ENCODE peak calls at places on chromosome 21, in six cellular contexts. Q is cardiac muscle cell, R is GM12878, I is lower lobe of right lung, Z is Caco-2, B is AG04450. O is an unnamed sample.

GRCh38 chr21:35156293-35156976 is 107.3 kb upstream of the RUNX1 start:
- DNase-seq in Q (no peak), R (no peak), I (no peak), Z (peak; percentile 36), B (no peak), O (no peak)

GRCh38 chr21:29335720-29336119 is 37.0 kb downstream of the BACH1 start:
- DNase-seq in Q (no peak), R (no peak), I (no peak), Z (no peak), B (no peak), O (no peak)

GRCh38 chr21:38956791-38957571 is 151.3 kb downstream of the ETS2 start:
- DNase-seq in Q (peak; percentile 86), R (no peak), I (peak; percentile 58), Z (peak; percentile 44), B (no peak), O (peak; percentile 35)

GRCh38 chr21:15249285-15249993 is 184.6 kb upstream of the NRIP1 start:
- DNase-seq in Q (no peak), R (no peak), I (no peak), Z (no peak), B (no peak), O (no peak)

GRCh38 chr21:39881661-39882060 is 14.4 kb downstream of the PCP4 start:
- DNase-seq in Q (no peak), R (no peak), I (no peak), Z (no peak), B (no peak), O (no peak)

GRCh38 chr21:17462276-17462981 is 50.4 kb upstream of the CXADR start:
- DNase-seq in Q (no peak), R (no peak), I (no peak), Z (peak; percentile 71), B (no peak), O (no peak)

GRCh38 chr21:10418649-10419048 is 102.7 kb upstream of the TPTE start:
- DNase-seq in Q (no peak), R (no peak), I (no peak), Z (no peak), B (no peak), O (no peak)

GRCh38 chr21:38852278-38852677 is 46.5 kb downstream of the ETS2 start:
- DNase-seq in Q (no peak), R (no peak), I (no peak), Z (no peak), B (no peak), O (no peak)

GRCh38 chr21:20329636-20330035 is 668.6 kb upstream of the NCAM2 start:
- DNase-seq in Q (no peak), R (no peak), I (no peak), Z (no peak), B (no peak), O (no peak)

GRCh38 chr21:36321325-36322082 is 1.5 kb downstream of the MORC3 start:
- DNase-seq in Q (peak; percentile 23), R (no peak), I (no peak), Z (peak; percentile 7), B (no peak), O (no peak)

GRCh38 chr21:46368533-46369285 is 44.8 kb downstream of the PCNT start:
- DNase-seq in Q (no peak), R (peak; percentile 65), I (no peak), Z (no peak), B (no peak), O (no peak)

GRCh38 chr21:35643176-35643575 is 417.1 kb downstream of the SETD4 start:
- DNase-seq in Q (no peak), R (no peak), I (no peak), Z (no peak), B (no peak), O (no peak)

GRCh38 chr21:21213297-21213696 is 215.1 kb downstream of the NCAM2 start:
- DNase-seq in Q (no peak), R (no peak), I (no peak), Z (no peak), B (no peak), O (no peak)

GRCh38 chr21:39384674-39385298 is 35.9 kb upstream of the HMGN1 start:
- DNase-seq in Q (no peak), R (no peak), I (no peak), Z (no peak), B (no peak), O (no peak)

GRCh38 chr21:18832081-18832670 is 428.6 kb upstream of the TMPRSS15 start:
- DNase-seq in Q (no peak), R (no peak), I (no peak), Z (no peak), B (no peak), O (no peak)

GRCh38 chr21:43300496-43301423 is 126.2 kb downstream of the SIK1 start:
- DNase-seq in Q (no peak), R (no peak), I (peak; percentile 38), Z (no peak), B (no peak), O (no peak)

GRCh38 chr21:32457360-32457840 is 44.9 kb downstream of the EVA1C start:
- DNase-seq in Q (peak; percentile 48), R (no peak), I (peak; percentile 63), Z (no peak), B (no peak), O (peak; percentile 35)

GRCh38 chr21:37207441-37208009 is 59.6 kb downstream of the VPS26C start:
- DNase-seq in Q (peak; percentile 46), R (peak; percentile 82), I (no peak), Z (no peak), B (no peak), O (no peak)

GRCh38 chr21:17466166-17466565 is 46.7 kb upstream of the CXADR start:
- DNase-seq in Q (no peak), R (no peak), I (no peak), Z (no peak), B (no peak), O (no peak)

GRCh38 chr21:35195232-35195631 is 146.1 kb upstream of the RUNX1 start:
- DNase-seq in Q (no peak), R (no peak), I (no peak), Z (no peak), B (no peak), O (no peak)

DNA sequence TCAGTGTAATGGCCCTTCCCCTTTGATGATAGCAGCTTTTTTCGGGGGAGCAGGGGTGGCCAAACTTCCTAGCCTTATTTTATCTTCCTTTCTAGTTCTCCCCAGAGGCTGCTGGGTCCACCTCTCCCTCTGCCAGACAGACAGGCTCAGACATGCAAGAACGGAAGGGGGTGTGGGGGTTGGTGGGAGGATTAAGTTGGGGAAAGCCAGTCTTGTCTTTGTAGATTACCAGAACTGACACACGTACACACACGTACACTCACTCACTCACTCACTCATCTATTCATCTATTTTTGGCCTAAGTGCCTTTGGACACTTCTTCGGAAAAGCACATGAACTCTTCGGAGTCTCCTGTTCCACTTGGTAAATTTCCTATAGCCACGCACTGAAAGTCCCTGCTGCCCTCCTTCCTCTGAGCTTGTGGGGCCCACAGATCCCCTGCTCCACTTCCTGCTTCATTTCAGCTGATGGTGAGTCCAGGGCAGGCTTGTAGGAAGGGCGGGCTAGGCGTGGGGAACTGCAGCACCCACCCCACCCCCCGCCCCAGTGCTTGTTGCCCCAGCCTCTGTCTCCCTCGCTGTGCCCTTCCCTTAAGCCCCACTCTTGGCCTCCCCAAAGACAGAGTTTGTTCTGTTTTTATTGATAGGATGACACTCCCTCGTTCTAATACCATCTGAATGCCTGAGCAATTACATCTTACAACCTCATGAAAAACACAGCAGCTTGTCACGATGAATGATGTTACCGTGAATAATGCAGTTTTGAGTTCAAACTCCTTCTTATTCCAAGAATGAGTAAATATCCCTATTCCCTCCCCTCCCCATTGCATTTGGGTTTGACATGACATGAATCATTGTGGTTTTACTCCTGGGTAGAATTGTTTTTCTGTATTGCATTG is 60.7 kb upstream of the ATP5PO start:
- DNase-seq in Q (peak; percentile 70), R (peak; percentile 90), I (no peak), Z (no peak), B (peak; percentile 78), O (peak; percentile 52)
- H3K4me3 ChIP-seq in Q (no peak overlapping the region), R (peak overlapping the region; percentile 51), I (no peak overlapping the region), Z (no peak overlapping the region), B (peak overlapping the region; percentile 21), O (no peak overlapping the region)

DNA sequence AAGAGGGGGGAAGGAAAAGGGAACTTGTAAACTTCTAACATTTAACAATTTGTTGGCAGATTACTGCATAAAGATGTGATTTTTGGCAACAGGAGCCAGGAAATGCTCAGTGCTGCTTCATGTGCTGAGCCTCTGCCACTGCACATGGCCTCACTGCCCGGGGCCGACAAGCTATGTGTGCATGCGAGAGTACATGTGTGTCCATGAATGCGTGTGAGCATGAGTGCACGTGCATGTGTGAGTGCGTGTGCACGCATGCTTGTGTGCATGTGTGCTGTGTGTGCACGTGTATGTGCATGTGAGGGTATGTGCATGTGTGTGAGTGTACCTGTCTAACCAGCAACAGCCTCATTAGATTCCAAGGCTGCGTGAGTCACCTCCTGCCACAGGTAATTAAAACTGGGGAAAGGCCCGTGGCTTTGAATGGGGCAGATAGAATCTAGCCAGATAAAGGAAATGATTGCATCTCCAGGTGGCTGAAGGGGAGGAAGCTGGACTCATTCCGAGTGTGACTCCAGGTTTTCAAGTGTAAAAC is 41.4 kb upstream of the TSPEAR start:
- DNase-seq in Q (no peak), R (no peak), I (no peak), Z (no peak), B (no peak), O (no peak)
- H3K4me3 ChIP-seq in Q (no peak overlapping the region), R (no peak overlapping the region), I (no peak overlapping the region), Z (no peak overlapping the region), B (no peak overlapping the region), O (no peak overlapping the region)

GRCh38 chr21:42062543-42063022 is 8.5 kb upstream of the UMODL1 start:
- DNase-seq in Q (no peak), R (peak; percentile 82), I (peak; percentile 86), Z (no peak), B (no peak), O (no peak)

GRCh38 chr21:42060166-42060565 is 11.0 kb upstream of the UMODL1 start:
- DNase-seq in Q (no peak), R (no peak), I (no peak), Z (no peak), B (no peak), O (no peak)

GRCh38 chr21:42061195-42061865 is 9.8 kb upstream of the UMODL1 start:
- DNase-seq in Q (no peak), R (peak; percentile 81), I (peak; percentile 77), Z (no peak), B (no peak), O (no peak)

GRCh38 chr21:42063206-42063577 is 7.9 kb upstream of the UMODL1 start:
- DNase-seq in Q (no peak), R (peak; percentile 36), I (peak; percentile 70), Z (no peak), B (no peak), O (no peak)

DNA sequence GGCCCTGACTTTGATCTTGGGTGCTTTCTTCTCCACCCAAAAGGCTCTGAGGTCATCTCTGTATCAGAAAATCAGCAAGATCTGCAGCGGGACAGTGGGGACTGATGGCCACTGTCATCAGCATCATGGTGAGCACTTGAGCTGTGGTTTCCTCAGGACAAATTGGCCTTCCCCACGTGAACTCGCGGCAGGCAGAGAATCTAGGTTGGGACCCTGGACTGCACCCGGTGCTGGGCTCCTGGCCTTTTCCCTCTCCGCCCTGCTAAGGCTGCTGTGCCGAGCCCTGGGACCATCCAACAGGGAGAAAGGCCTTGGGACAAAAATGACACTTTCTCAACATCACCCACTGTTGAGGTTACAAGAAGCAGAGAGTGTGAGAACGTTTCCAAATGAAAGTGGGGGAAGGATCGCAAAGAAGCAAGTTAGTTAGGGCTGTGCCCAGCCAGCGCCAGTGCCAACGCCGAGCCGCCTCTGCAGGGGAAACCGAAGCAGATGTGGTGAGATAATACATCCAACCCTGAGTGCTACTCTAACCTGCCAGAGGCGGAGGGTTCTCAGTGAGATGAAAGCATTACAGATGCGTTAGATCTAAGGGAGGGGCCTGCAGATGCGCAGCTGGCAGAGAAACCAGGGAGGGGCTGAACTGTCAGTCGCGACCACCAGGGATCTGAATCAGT is 9.1 kb upstream of the UMODL1 start:
- DNase-seq in Q (no peak), R (no peak), I (no peak), Z (no peak), B (no peak), O (no peak)
- H3K4me3 ChIP-seq in Q (no peak overlapping the region), R (peak overlapping the region; percentile 8), I (no peak overlapping the region), Z (no peak overlapping the region), B (no peak overlapping the region), O (no peak overlapping the region)

GRCh38 chr21:26089730-26090129 is 80.8 kb downstream of the APP start:
- DNase-seq in Q (no peak), R (no peak), I (no peak), Z (no peak), B (no peak), O (no peak)
- H3K4me3 ChIP-seq in Q (no peak overlapping the region), R (no peak overlapping the region), I (no peak overlapping the region), Z (no peak overlapping the region), B (no peak overlapping the region), O (no peak overlapping the region)

O was measured in uterus.